ENCODE peak calls at places on chromosomes 13 and 19, in six cellular contexts. One of them, this sample, is unnamed.
A peak's percentile ranks its signal among the peaks of the same experiment; 100 is the strongest.

GRCh38 chr19:29320076-29320475 is 107.1 kb upstream of the UQCRFS1 start:
- DNase-seq in mesothelial cell of epicardium: no peak
- DNase-seq in fibroblast of the aortic adventitia: no peak
- DNase-seq in progenitor cell of endocrine pancreas: no peak
- DNase-seq in sigmoid colon: peak; percentile 17
- DNase-seq in psoas muscle: no peak
- DNase-seq in this sample: no peak

GRCh38 chr19:8113017-8113416 is 36.4 kb downstream of the FBN3 start:
- DNase-seq in psoas muscle: no peak
- DNase-seq in fibroblast of the aortic adventitia: no peak
- DNase-seq in progenitor cell of endocrine pancreas: no peak
- DNase-seq in sigmoid colon: no peak
- DNase-seq in mesothelial cell of epicardium: no peak
- DNase-seq in this sample: no peak

GRCh38 chr13:72565893-72566292 is 161.5 kb downstream of the MZT1 start:
- DNase-seq in sigmoid colon: no peak
- DNase-seq in psoas muscle: no peak
- DNase-seq in mesothelial cell of epicardium: no peak
- DNase-seq in progenitor cell of endocrine pancreas: no peak
- DNase-seq in fibroblast of the aortic adventitia: peak; percentile 3
- DNase-seq in this sample: no peak

GRCh38 chr13:31044658-31045620 is 112.5 kb downstream of the TEX26 start:
- DNase-seq in fibroblast of the aortic adventitia: no peak
- DNase-seq in psoas muscle: no peak
- DNase-seq in sigmoid colon: no peak
- DNase-seq in progenitor cell of endocrine pancreas: no peak
- DNase-seq in mesothelial cell of epicardium: no peak
- DNase-seq in this sample: no peak

GRCh38 chr19:3773814-3774515 is 1.9 kb upstream of the RAX2 start:
- DNase-seq in progenitor cell of endocrine pancreas: no peak
- DNase-seq in mesothelial cell of epicardium: no peak
- DNase-seq in fibroblast of the aortic adventitia: no peak
- DNase-seq in sigmoid colon: no peak
- DNase-seq in psoas muscle: no peak
- DNase-seq in this sample: no peak

GRCh38 chr19:18704054-18704453 is 20.6 kb downstream of the CRTC1 start:
- DNase-seq in sigmoid colon: no peak
- DNase-seq in mesothelial cell of epicardium: no peak
- DNase-seq in psoas muscle: no peak
- DNase-seq in progenitor cell of endocrine pancreas: no peak
- DNase-seq in fibroblast of the aortic adventitia: no peak
- DNase-seq in this sample: no peak

GRCh38 chr13:109208522-109208921 is 577.9 kb downstream of the IRS2 start:
- DNase-seq in progenitor cell of endocrine pancreas: no peak
- DNase-seq in fibroblast of the aortic adventitia: no peak
- DNase-seq in sigmoid colon: no peak
- DNase-seq in psoas muscle: no peak
- DNase-seq in mesothelial cell of epicardium: no peak
- DNase-seq in this sample: no peak

GRCh38 chr13:42355118-42355840 is 83.3 kb downstream of the AKAP11 start:
- DNase-seq in sigmoid colon: no peak
- DNase-seq in psoas muscle: no peak
- DNase-seq in fibroblast of the aortic adventitia: no peak
- DNase-seq in progenitor cell of endocrine pancreas: no peak
- DNase-seq in mesothelial cell of epicardium: no peak
- DNase-seq in this sample: no peak

GRCh38 chr19:39362682-39363657 is 20.7 kb downstream of the SAMD4B start:
- DNase-seq in mesothelial cell of epicardium: no peak
- DNase-seq in progenitor cell of endocrine pancreas: no peak
- DNase-seq in sigmoid colon: no peak
- DNase-seq in psoas muscle: no peak
- DNase-seq in fibroblast of the aortic adventitia: peak; percentile 83
- DNase-seq in this sample: no peak

GRCh38 chr13:31246918-31247317 is 47.1 kb downstream of the B3GLCT start:
- DNase-seq in progenitor cell of endocrine pancreas: no peak
- DNase-seq in fibroblast of the aortic adventitia: no peak
- DNase-seq in mesothelial cell of epicardium: no peak
- DNase-seq in psoas muscle: no peak
- DNase-seq in sigmoid colon: no peak
- DNase-seq in this sample: no peak

GRCh38 chr19:18414504-18415176 is 4.6 kb upstream of the SSBP4 start:
- DNase-seq in fibroblast of the aortic adventitia: no peak
- DNase-seq in sigmoid colon: no peak
- DNase-seq in mesothelial cell of epicardium: no peak
- DNase-seq in psoas muscle: no peak
- DNase-seq in progenitor cell of endocrine pancreas: no peak
- DNase-seq in this sample: no peak

GRCh38 chr13:110121312-110122083 is 185.5 kb downstream of the COL4A1 start:
- DNase-seq in psoas muscle: no peak
- DNase-seq in mesothelial cell of epicardium: no peak
- DNase-seq in fibroblast of the aortic adventitia: no peak
- DNase-seq in progenitor cell of endocrine pancreas: no peak
- DNase-seq in sigmoid colon: no peak
- DNase-seq in this sample: no peak

GRCh38 chr19:38030681-38031422 is 123.8 kb downstream of the SIPA1L3 start:
- DNase-seq in progenitor cell of endocrine pancreas: no peak
- DNase-seq in psoas muscle: no peak
- DNase-seq in fibroblast of the aortic adventitia: no peak
- DNase-seq in sigmoid colon: no peak
- DNase-seq in mesothelial cell of epicardium: no peak
- DNase-seq in this sample: no peak

GRCh38 chr13:71290963-71291937 is 575.8 kb downstream of the DACH1 start:
- DNase-seq in psoas muscle: no peak
- DNase-seq in mesothelial cell of epicardium: no peak
- DNase-seq in sigmoid colon: no peak
- DNase-seq in progenitor cell of endocrine pancreas: no peak
- DNase-seq in fibroblast of the aortic adventitia: peak; percentile 11
- DNase-seq in this sample: no peak

GRCh38 chr19:55216461-55217198 is 7.3 kb upstream of the PTPRH start:
- DNase-seq in mesothelial cell of epicardium: peak; percentile 89
- DNase-seq in progenitor cell of endocrine pancreas: peak; percentile 84
- DNase-seq in psoas muscle: peak; percentile 79
- DNase-seq in sigmoid colon: peak; percentile 78
- DNase-seq in fibroblast of the aortic adventitia: peak; percentile 100
- DNase-seq in this sample: peak; percentile 68

GRCh38 chr19:37905936-37906867 is at the start of gene WDR87:
- DNase-seq in progenitor cell of endocrine pancreas: peak; percentile 71
- DNase-seq in mesothelial cell of epicardium: peak; percentile 85
- DNase-seq in fibroblast of the aortic adventitia: peak; percentile 4
- DNase-seq in sigmoid colon: no peak
- DNase-seq in psoas muscle: peak; percentile 21
- DNase-seq in this sample: no peak

GRCh38 chr19:31451686-31452325 is 102.6 kb upstream of the TSHZ3 start:
- DNase-seq in fibroblast of the aortic adventitia: peak; percentile 30
- DNase-seq in psoas muscle: no peak
- DNase-seq in progenitor cell of endocrine pancreas: no peak
- DNase-seq in sigmoid colon: no peak
- DNase-seq in mesothelial cell of epicardium: no peak
- DNase-seq in this sample: no peak

GRCh38 chr19:50633359-50633758 is 6.3 kb downstream of the SYT3 start:
- DNase-seq in psoas muscle: no peak
- DNase-seq in mesothelial cell of epicardium: no peak
- DNase-seq in fibroblast of the aortic adventitia: no peak
- DNase-seq in progenitor cell of endocrine pancreas: no peak
- DNase-seq in sigmoid colon: no peak
- DNase-seq in this sample: no peak

GRCh38 chr13:29917573-29918091 is 67.2 kb upstream of the UBL3 start:
- DNase-seq in psoas muscle: no peak
- DNase-seq in sigmoid colon: no peak
- DNase-seq in fibroblast of the aortic adventitia: no peak
- DNase-seq in progenitor cell of endocrine pancreas: no peak
- DNase-seq in mesothelial cell of epicardium: no peak
- DNase-seq in this sample: no peak

GRCh38 chr13:44819762-44820161 is 169.5 kb downstream of the NUFIP1 start:
- DNase-seq in psoas muscle: no peak
- DNase-seq in fibroblast of the aortic adventitia: no peak
- DNase-seq in progenitor cell of endocrine pancreas: no peak
- DNase-seq in mesothelial cell of epicardium: no peak
- DNase-seq in sigmoid colon: no peak
- DNase-seq in this sample: no peak

GRCh38 chr19:48186541-48186991 is 16.1 kb downstream of the ZSWIM9 start:
- DNase-seq in progenitor cell of endocrine pancreas: no peak
- DNase-seq in fibroblast of the aortic adventitia: no peak
- DNase-seq in sigmoid colon: peak; percentile 33
- DNase-seq in mesothelial cell of epicardium: no peak
- DNase-seq in psoas muscle: no peak
- DNase-seq in this sample: no peak

GRCh38 chr19:51274037-51274370 is 23.1 kb downstream of the SIGLECL1 start:
- DNase-seq in mesothelial cell of epicardium: no peak
- DNase-seq in fibroblast of the aortic adventitia: no peak
- DNase-seq in progenitor cell of endocrine pancreas: no peak
- DNase-seq in sigmoid colon: no peak
- DNase-seq in psoas muscle: no peak
- DNase-seq in this sample: no peak

GRCh38 chr19:38433268-38433733 is at the start of gene RYR1:
- DNase-seq in sigmoid colon: no peak
- DNase-seq in psoas muscle: peak; percentile 86
- DNase-seq in fibroblast of the aortic adventitia: no peak
- DNase-seq in mesothelial cell of epicardium: no peak
- DNase-seq in progenitor cell of endocrine pancreas: no peak
- DNase-seq in this sample: peak; percentile 36

GRCh38 chr19:40576585-40577451 is at the start of gene SHKBP1:
- DNase-seq in sigmoid colon: peak; percentile 98
- DNase-seq in fibroblast of the aortic adventitia: peak; percentile 95
- DNase-seq in progenitor cell of endocrine pancreas: peak; percentile 90
- DNase-seq in psoas muscle: peak; percentile 96
- DNase-seq in mesothelial cell of epicardium: peak; percentile 96
- DNase-seq in this sample: peak; percentile 89
- TF ChIP-seq CTCF in sigmoid colon: no peak
- TF ChIP-seq CTCF in fibroblast of the aortic adventitia: no peak
- TF ChIP-seq CTCF in progenitor cell of endocrine pancreas: no peak
- TF ChIP-seq CTCF in psoas muscle: no peak
- TF ChIP-seq CTCF in mesothelial cell of epicardium: no peak
- TF ChIP-seq CTCF in this sample: no peak

GRCh38 chr13:33110713-33111413 is 94.6 kb downstream of the KL start:
- DNase-seq in progenitor cell of endocrine pancreas: no peak
- DNase-seq in mesothelial cell of epicardium: no peak
- DNase-seq in psoas muscle: peak; percentile 36
- DNase-seq in sigmoid colon: no peak
- DNase-seq in fibroblast of the aortic adventitia: peak; percentile 70
- DNase-seq in this sample: no peak

GRCh38 chr13:33110386-33110712 is 94.1 kb downstream of the KL start:
- DNase-seq in psoas muscle: no peak
- DNase-seq in mesothelial cell of epicardium: no peak
- DNase-seq in progenitor cell of endocrine pancreas: no peak
- DNase-seq in sigmoid colon: no peak
- DNase-seq in fibroblast of the aortic adventitia: no peak
- DNase-seq in this sample: no peak

GRCh38 chr13:33109319-33109718 is 93.1 kb downstream of the KL start:
- DNase-seq in fibroblast of the aortic adventitia: peak; percentile 67
- DNase-seq in sigmoid colon: no peak
- DNase-seq in progenitor cell of endocrine pancreas: no peak
- DNase-seq in mesothelial cell of epicardium: no peak
- DNase-seq in psoas muscle: no peak
- DNase-seq in this sample: no peak

GRCh38 chr13:33108620-33109019 is 92.4 kb downstream of the KL start:
- DNase-seq in fibroblast of the aortic adventitia: peak; percentile 83
- DNase-seq in psoas muscle: no peak
- DNase-seq in sigmoid colon: no peak
- DNase-seq in mesothelial cell of epicardium: no peak
- DNase-seq in progenitor cell of endocrine pancreas: no peak
- DNase-seq in this sample: no peak

GRCh38 chr13:33109801-33110200 is 93.6 kb downstream of the KL start:
- DNase-seq in fibroblast of the aortic adventitia: no peak
- DNase-seq in psoas muscle: no peak
- DNase-seq in sigmoid colon: no peak
- DNase-seq in progenitor cell of endocrine pancreas: no peak
- DNase-seq in mesothelial cell of epicardium: no peak
- DNase-seq in this sample: no peak
- TF ChIP-seq CTCF in fibroblast of the aortic adventitia: no peak
- TF ChIP-seq CTCF in psoas muscle: no peak
- TF ChIP-seq CTCF in sigmoid colon: no peak
- TF ChIP-seq CTCF in progenitor cell of endocrine pancreas: no peak
- TF ChIP-seq CTCF in mesothelial cell of epicardium: no peak
- TF ChIP-seq CTCF in this sample: no peak

GRCh38 chr19:27962260-27962659 is 1250.7 kb downstream of the UQCRFS1 start:
- DNase-seq in psoas muscle: no peak
- DNase-seq in sigmoid colon: no peak
- DNase-seq in fibroblast of the aortic adventitia: no peak
- DNase-seq in progenitor cell of endocrine pancreas: no peak
- DNase-seq in mesothelial cell of epicardium: no peak
- DNase-seq in this sample: no peak

GRCh38 chr19:27964165-27964564 is 1248.8 kb downstream of the UQCRFS1 start:
- DNase-seq in psoas muscle: no peak
- DNase-seq in mesothelial cell of epicardium: no peak
- DNase-seq in sigmoid colon: no peak
- DNase-seq in fibroblast of the aortic adventitia: peak; percentile 43
- DNase-seq in progenitor cell of endocrine pancreas: no peak
- DNase-seq in this sample: no peak

GRCh38 chr19:27971071-27971470 is 1241.9 kb downstream of the UQCRFS1 start:
- DNase-seq in psoas muscle: no peak
- DNase-seq in progenitor cell of endocrine pancreas: no peak
- DNase-seq in fibroblast of the aortic adventitia: peak; percentile 28
- DNase-seq in mesothelial cell of epicardium: no peak
- DNase-seq in sigmoid colon: no peak
- DNase-seq in this sample: no peak

GRCh38 chr19:27971869-27972268 is 1241.1 kb downstream of the UQCRFS1 start:
- DNase-seq in psoas muscle: no peak
- DNase-seq in progenitor cell of endocrine pancreas: no peak
- DNase-seq in mesothelial cell of epicardium: no peak
- DNase-seq in sigmoid colon: no peak
- DNase-seq in fibroblast of the aortic adventitia: no peak
- DNase-seq in this sample: no peak

DNA sequence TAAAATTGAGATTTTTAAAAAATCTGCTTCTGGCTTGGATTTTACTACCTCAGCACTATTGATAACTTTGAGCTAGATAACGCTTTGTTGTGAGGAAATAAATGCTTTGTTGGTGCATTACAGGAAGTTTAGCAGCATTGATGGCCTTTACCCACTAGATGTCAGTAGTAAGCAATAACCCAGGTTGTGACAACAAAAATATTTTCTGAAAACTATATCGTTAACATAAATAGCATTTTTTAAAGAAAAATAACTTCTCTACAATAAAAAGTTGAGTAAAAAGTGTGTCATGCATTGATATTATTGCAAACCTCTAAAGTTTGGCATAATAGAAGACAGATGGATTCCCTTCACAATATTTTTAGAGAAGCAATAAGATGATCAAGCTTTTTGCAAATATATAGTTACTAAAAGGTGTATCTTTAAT is 1246.5 kb downstream of the UQCRFS1 start:
- DNase-seq in psoas muscle: no peak
- DNase-seq in sigmoid colon: no peak
- DNase-seq in fibroblast of the aortic adventitia: peak; percentile 37
- DNase-seq in progenitor cell of endocrine pancreas: no peak
- DNase-seq in mesothelial cell of epicardium: no peak
- DNase-seq in this sample: no peak
- TF ChIP-seq CTCF in psoas muscle: peak; percentile 48
- TF ChIP-seq CTCF in sigmoid colon: no peak
- TF ChIP-seq CTCF in fibroblast of the aortic adventitia: peak; percentile 76
- TF ChIP-seq CTCF in progenitor cell of endocrine pancreas: peak; percentile 74
- TF ChIP-seq CTCF in mesothelial cell of epicardium: peak; percentile 58
- TF ChIP-seq CTCF in this sample: no peak

DNA sequence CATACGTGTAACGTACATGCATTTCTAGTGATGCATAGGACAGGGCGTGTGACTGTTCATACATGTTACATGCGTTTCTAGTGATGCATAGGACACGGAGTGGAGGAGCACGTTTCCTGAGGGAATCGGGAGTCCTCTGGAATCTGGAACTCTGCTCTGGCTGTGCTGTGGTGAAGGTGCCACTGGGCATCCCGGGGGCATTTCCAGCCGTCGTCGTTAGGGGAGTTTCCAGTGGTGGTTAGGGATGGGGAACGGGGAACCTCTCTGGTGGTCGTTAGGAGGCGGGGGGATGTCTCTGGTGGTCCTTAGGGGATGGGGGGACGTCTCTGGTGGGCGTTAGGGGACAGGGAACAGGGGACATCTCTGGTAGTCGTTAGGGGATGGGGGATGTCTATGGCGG is 209.6 kb upstream of the SOX1 start:
- DNase-seq in fibroblast of the aortic adventitia: no peak
- DNase-seq in mesothelial cell of epicardium: no peak
- DNase-seq in psoas muscle: no peak
- DNase-seq in sigmoid colon: no peak
- DNase-seq in progenitor cell of endocrine pancreas: no peak
- DNase-seq in this sample: no peak
- TF ChIP-seq CTCF in fibroblast of the aortic adventitia: no peak
- TF ChIP-seq CTCF in mesothelial cell of epicardium: no peak
- TF ChIP-seq CTCF in psoas muscle: no peak
- TF ChIP-seq CTCF in sigmoid colon: no peak
- TF ChIP-seq CTCF in progenitor cell of endocrine pancreas: no peak
- TF ChIP-seq CTCF in this sample: no peak